ENCODE peak calls at places on chromosomes 6 and 20, in nine cellular contexts. G, O, F, L, E, X, M, Q and H are unnamed samples.

GRCh38 chr6:20705741-20706140 is 171.5 kb downstream of the CDKAL1 start:
- DNase-seq in G (no peak), M (no peak), Q (no peak), X (no peak), E (no peak), L (no peak), F (no peak), O (no peak), H (no peak)

GRCh38 chr20:50191065-50191565 is 485 bp downstream of the CEBPB start:
- DNase-seq in Q (no peak), O (no peak), G (peak), F (no peak), L (peak), M (peak), E (peak), X (peak), H (peak)

GRCh38 chr6:88989215-88989614 is 25.8 kb upstream of the RNGTT start:
- DNase-seq in Q (no peak), X (no peak), O (no peak), E (no peak), M (no peak), F (no peak), L (no peak), G (no peak), H (no peak)

GRCh38 chr6:36725581-36725980 is 28.0 kb downstream of the RAB44 start:
- DNase-seq in L (peak), E (no peak), Q (no peak), M (no peak), X (no peak), G (no peak), F (no peak), O (no peak), H (no peak)

GRCh38 chr20:51775241-51775640 is 7.1 kb upstream of the ATP9A start:
- DNase-seq in G (no peak), F (no peak), E (no peak), O (no peak), M (no peak), X (no peak), L (no peak), Q (no peak), H (no peak)

GRCh38 chr20:38252292-38253288 is 7.9 kb downstream of the KIAA1755 start:
- DNase-seq in Q (no peak), O (no peak), E (no peak), L (no peak), F (no peak), M (no peak), X (no peak), G (no peak), H (no peak)

GRCh38 chr20:43065299-43065698 is 124.4 kb downstream of the PTPRT start:
- DNase-seq in X (no peak), E (no peak), Q (no peak), F (no peak), O (no peak), G (no peak), M (no peak), L (no peak), H (no peak)

GRCh38 chr6:157096105-157096504 is 227.2 kb downstream of the TMEM242 start:
- DNase-seq in Q (no peak), X (no peak), F (no peak), O (no peak), M (no peak), L (no peak), E (no peak), G (no peak), H (no peak)

GRCh38 chr6:139982652-139983051 is 608.2 kb upstream of the CITED2 start:
- DNase-seq in E (no peak), F (no peak), O (no peak), G (no peak), M (no peak), Q (no peak), X (no peak), L (no peak), H (no peak)

GRCh38 chr20:35776513-35777101 is 4.8 kb downstream of the PHF20 start:
- DNase-seq in O (no peak), Q (no peak), F (peak), E (peak), L (peak), M (no peak), X (no peak), G (no peak), H (peak)

GRCh38 chr6:98039876-98040605 is 757.0 kb upstream of the MMS22L start:
- DNase-seq in Q (no peak), E (no peak), O (no peak), M (no peak), G (no peak), X (no peak), L (no peak), F (no peak), H (no peak)

GRCh38 chr20:25867776-25868649 is 171.4 kb upstream of the ZNF337 start:
- DNase-seq in O (no peak), E (peak), Q (peak), L (peak), F (no peak), M (no peak), G (peak), X (no peak), H (peak)

GRCh38 chr20:61956396-61957342 is 109.0 kb downstream of the TAF4 start:
- DNase-seq in E (no peak), G (no peak), X (no peak), O (no peak), M (no peak), Q (no peak), L (no peak), F (no peak), H (no peak)

GRCh38 chr6:32976334-32977069 is 8.1 kb downstream of the BRD2 start:
- DNase-seq in G (no peak), X (no peak), E (no peak), O (no peak), M (peak), Q (no peak), L (no peak), F (no peak), H (no peak)

GRCh38 chr6:144248470-144249301 is 36.4 kb upstream of the UTRN start:
- DNase-seq in G (no peak), M (no peak), F (no peak), Q (no peak), E (no peak), O (no peak), L (no peak), X (no peak), H (no peak)